ENCODE peak calls at places on chromosomes 6 and 20, in nine cellular contexts. H is Daoy, A is pancreas, F is hepatocyte, N is GM04504, B is T-helper 22 cell, S is COLO829, X is NCI-H1436, I is HS-27A. O is an unnamed sample.

GRCh38 chr6:169188051-169188863 is 65.4 kb downstream of the THBS2 start:
- DNase-seq in N (peak), A (no peak), X (peak), B (no peak), S (no peak), F (no peak), I (peak), H (peak), O (peak)

GRCh38 chr6:100889351-100889750 is 8.2 kb upstream of the ASCC3 start:
- DNase-seq in H (no peak), A (no peak), S (no peak), B (no peak), X (no peak), N (no peak), F (no peak), I (no peak), O (no peak)

GRCh38 chr6:7446644-7447325 is 57.2 kb downstream of the RIOK1 start:
- DNase-seq in F (no peak), B (no peak), S (no peak), X (no peak), H (no peak), N (no peak), A (no peak), I (no peak), O (peak)

GRCh38 chr6:131400054-131400781 is 172.8 kb upstream of the ARG1 start:
- DNase-seq in B (no peak), A (no peak), I (peak), S (peak), X (no peak), F (no peak), N (peak), H (peak), O (no peak)

GRCh38 chr20:973785-974194 is 28.3 kb downstream of the RSPO4 start:
- DNase-seq in F (peak), I (peak), A (no peak), N (peak), B (no peak), X (no peak), S (peak), H (peak), O (peak)

GRCh38 chr20:22507240-22507961 is 77.0 kb downstream of the FOXA2 start:
- DNase-seq in H (no peak), I (no peak), S (no peak), A (no peak), N (no peak), F (no peak), B (no peak), X (no peak), O (no peak)

GRCh38 chr6:157412780-157413179 is 31.8 kb downstream of the ZDHHC14 start:
- DNase-seq in H (no peak), A (no peak), X (no peak), I (no peak), S (no peak), N (no peak), B (no peak), F (no peak), O (no peak)

GRCh38 chr6:53938810-53939209 is 144.0 kb downstream of the LRRC1 start:
- DNase-seq in I (no peak), X (no peak), S (no peak), H (no peak), B (no peak), F (no peak), N (no peak), A (no peak), O (no peak)

GRCh38 chr6:157822221-157823000 is 635 bp upstream of the SNX9 start:
- DNase-seq in I (no peak), N (no peak), A (peak), S (no peak), F (no peak), X (no peak), H (no peak), B (no peak), O (no peak)

GRCh38 chr6:41694815-41695536 is 40.4 kb downstream of the TFEB start:
- DNase-seq in H (no peak), B (no peak), X (no peak), I (no peak), N (no peak), A (no peak), S (no peak), F (no peak), O (no peak)

GRCh38 chr6:4518506-4518905 is 257.7 kb upstream of the CDYL start:
- DNase-seq in A (no peak), N (peak), X (no peak), S (no peak), I (no peak), B (no peak), F (peak), H (no peak), O (no peak)

GRCh38 chr6:15874821-15875220 is 212.0 kb upstream of the DTNBP1 start:
- DNase-seq in I (peak), B (no peak), F (no peak), A (no peak), H (no peak), X (no peak), N (no peak), S (no peak), O (no peak)

GRCh38 chr6:71887006-71887743 is 825 bp downstream of the RIMS1 start:
- DNase-seq in A (no peak), N (no peak), B (no peak), I (no peak), H (no peak), S (no peak), X (no peak), F (peak), O (peak)

GRCh38 chr6:19446570-19446969 is 390.6 kb upstream of the ID4 start:
- DNase-seq in A (no peak), F (no peak), N (no peak), B (no peak), S (no peak), I (no peak), X (no peak), H (no peak), O (no peak)

GRCh38 chr6:119323926-119324325 is 25.6 kb downstream of the MAN1A1 start:
- DNase-seq in S (no peak), A (no peak), B (no peak), H (no peak), N (no peak), I (no peak), X (no peak), F (no peak), O (no peak)

GRCh38 chr20:3193806-3194616 is 10.5 kb downstream of the DDRGK1 start:
- DNase-seq in N (no peak), B (no peak), S (no peak), A (no peak), H (no peak), X (no peak), I (no peak), F (no peak), O (peak)

GRCh38 chr20:33522256-33522820 is 32.4 kb downstream of the CBFA2T2 start:
- DNase-seq in F (no peak), A (no peak), H (no peak), I (no peak), B (no peak), S (no peak), N (no peak), X (no peak), O (no peak)

GRCh38 chr6:30741789-30742315 is 635 bp downstream of the FLOT1 start:
- DNase-seq in H (no peak), X (no peak), F (peak), B (no peak), N (no peak), A (no peak), I (no peak), S (no peak), O (no peak)

GRCh38 chr20:58142843-58143185 is 85.6 kb downstream of the ANKRD60 start:
- DNase-seq in S (no peak), X (no peak), I (no peak), F (no peak), A (no peak), B (no peak), H (no peak), N (no peak), O (no peak)

GRCh38 chr6:163568275-163568674 is 153.8 kb downstream of the QKI start:
- DNase-seq in N (no peak), I (no peak), F (no peak), A (no peak), X (no peak), S (no peak), H (no peak), B (no peak), O (no peak)

GRCh38 chr20:44001667-44002596 is 87.3 kb downstream of the TOX2 start:
- DNase-seq in S (no peak), X (no peak), F (no peak), I (no peak), N (no peak), B (no peak), H (no peak), A (no peak), O (no peak)

GRCh38 chr6:98044168-98044567 is 761.2 kb upstream of the MMS22L start:
- DNase-seq in B (no peak), N (no peak), A (no peak), F (no peak), H (no peak), S (no peak), I (no peak), X (no peak), O (no peak)

GRCh38 chr20:9068232-9068781 is 580 bp upstream of the PLCB4 start:
- DNase-seq in S (no peak), B (no peak), N (no peak), I (no peak), X (peak), F (peak), H (peak), A (no peak), O (peak)

GRCh38 chr20:13141541-13141940 is 79.5 kb upstream of the ISM1 start:
- DNase-seq in S (no peak), N (no peak), H (peak), I (no peak), X (no peak), F (no peak), A (no peak), B (no peak), O (no peak)

O was measured in H7.